ENCODE peak calls at places on chromosome 21, in eight cellular contexts. One of them, this sample, is unnamed.

GRCh38 chr21:27190601-27191000 is 223.7 kb upstream of the ADAMTS5 start:
- DNase-seq in right atrium auricular region: no peak
- DNase-seq in cardiac fibroblast: peak; percentile 30
- DNase-seq in adrenal gland: no peak
- DNase-seq in GM06990: no peak
- DNase-seq in sigmoid colon: no peak
- DNase-seq in choroid plexus epithelial cell: peak; percentile 26
- DNase-seq in tibial nerve: no peak
- DNase-seq in this sample: peak; percentile 55

GRCh38 chr21:26199471-26199870 is 28.9 kb upstream of the APP start:
- DNase-seq in sigmoid colon: no peak
- DNase-seq in choroid plexus epithelial cell: peak; percentile 49
- DNase-seq in cardiac fibroblast: peak; percentile 67
- DNase-seq in right atrium auricular region: no peak
- DNase-seq in GM06990: no peak
- DNase-seq in tibial nerve: no peak
- DNase-seq in adrenal gland: no peak
- DNase-seq in this sample: peak; percentile 23

GRCh38 chr21:37915516-37915915 is 741 bp downstream of the KCNJ6 start:
- DNase-seq in right atrium auricular region: no peak
- DNase-seq in cardiac fibroblast: no peak
- DNase-seq in tibial nerve: no peak
- DNase-seq in adrenal gland: no peak
- DNase-seq in GM06990: no peak
- DNase-seq in choroid plexus epithelial cell: no peak
- DNase-seq in sigmoid colon: no peak
- DNase-seq in this sample: no peak

GRCh38 chr21:32554832-32555436 is 30.4 kb downstream of the TCP10L start:
- DNase-seq in right atrium auricular region: no peak
- DNase-seq in choroid plexus epithelial cell: peak; percentile 33
- DNase-seq in adrenal gland: no peak
- DNase-seq in sigmoid colon: no peak
- DNase-seq in tibial nerve: no peak
- DNase-seq in GM06990: no peak
- DNase-seq in cardiac fibroblast: no peak
- DNase-seq in this sample: no peak

GRCh38 chr21:23986214-23986613 is 1621.1 kb downstream of the MRPL39 start:
- DNase-seq in choroid plexus epithelial cell: no peak
- DNase-seq in right atrium auricular region: no peak
- DNase-seq in adrenal gland: no peak
- DNase-seq in sigmoid colon: no peak
- DNase-seq in tibial nerve: no peak
- DNase-seq in GM06990: no peak
- DNase-seq in cardiac fibroblast: no peak
- DNase-seq in this sample: no peak

GRCh38 chr21:32772281-32773047 is 909 bp upstream of the PAXBP1 start:
- DNase-seq in adrenal gland: peak; percentile 70
- DNase-seq in cardiac fibroblast: peak; percentile 46
- DNase-seq in choroid plexus epithelial cell: peak; percentile 43
- DNase-seq in GM06990: peak; percentile 34
- DNase-seq in tibial nerve: no peak
- DNase-seq in right atrium auricular region: peak; percentile 63
- DNase-seq in sigmoid colon: no peak
- DNase-seq in this sample: peak; percentile 15

GRCh38 chr21:15121655-15122120 is 56.9 kb upstream of the NRIP1 start:
- DNase-seq in cardiac fibroblast: peak; percentile 58
- DNase-seq in GM06990: no peak
- DNase-seq in tibial nerve: no peak
- DNase-seq in adrenal gland: peak; percentile 88
- DNase-seq in right atrium auricular region: no peak
- DNase-seq in sigmoid colon: no peak
- DNase-seq in choroid plexus epithelial cell: peak; percentile 80
- DNase-seq in this sample: peak; percentile 71

GRCh38 chr21:29287383-29287782 is 11.3 kb upstream of the BACH1 start:
- DNase-seq in tibial nerve: no peak
- DNase-seq in right atrium auricular region: no peak
- DNase-seq in choroid plexus epithelial cell: peak; percentile 86
- DNase-seq in GM06990: no peak
- DNase-seq in adrenal gland: no peak
- DNase-seq in sigmoid colon: no peak
- DNase-seq in cardiac fibroblast: peak; percentile 63
- DNase-seq in this sample: peak; percentile 44

GRCh38 chr21:46551636-46552241 is 53.1 kb downstream of the S100B start:
- DNase-seq in tibial nerve: no peak
- DNase-seq in choroid plexus epithelial cell: no peak
- DNase-seq in GM06990: peak; percentile 29
- DNase-seq in adrenal gland: peak; percentile 57
- DNase-seq in sigmoid colon: peak; percentile 70
- DNase-seq in right atrium auricular region: peak; percentile 55
- DNase-seq in cardiac fibroblast: no peak
- DNase-seq in this sample: no peak

GRCh38 chr21:26011292-26011940 is 159.2 kb downstream of the APP start:
- DNase-seq in choroid plexus epithelial cell: no peak
- DNase-seq in GM06990: no peak
- DNase-seq in sigmoid colon: no peak
- DNase-seq in adrenal gland: no peak
- DNase-seq in tibial nerve: no peak
- DNase-seq in cardiac fibroblast: no peak
- DNase-seq in right atrium auricular region: no peak
- DNase-seq in this sample: no peak

GRCh38 chr21:32611471-32611997 is 643 bp downstream of the CFAP298 start:
- DNase-seq in right atrium auricular region: no peak
- DNase-seq in tibial nerve: no peak
- DNase-seq in adrenal gland: peak; percentile 53
- DNase-seq in GM06990: no peak
- DNase-seq in sigmoid colon: no peak
- DNase-seq in choroid plexus epithelial cell: peak; percentile 33
- DNase-seq in cardiac fibroblast: peak; percentile 38
- DNase-seq in this sample: peak; percentile 10

GRCh38 chr21:46397993-46398392 is 60.7 kb upstream of the DIP2A start:
- DNase-seq in GM06990: no peak
- DNase-seq in adrenal gland: no peak
- DNase-seq in tibial nerve: no peak
- DNase-seq in sigmoid colon: no peak
- DNase-seq in right atrium auricular region: no peak
- DNase-seq in cardiac fibroblast: no peak
- DNase-seq in choroid plexus epithelial cell: no peak
- DNase-seq in this sample: no peak

GRCh38 chr21:45248893-45249381 is 38.8 kb downstream of the POFUT2 start:
- DNase-seq in right atrium auricular region: peak; percentile 59
- DNase-seq in cardiac fibroblast: peak; percentile 36
- DNase-seq in adrenal gland: peak; percentile 75
- DNase-seq in GM06990: no peak
- DNase-seq in tibial nerve: no peak
- DNase-seq in sigmoid colon: peak; percentile 91
- DNase-seq in choroid plexus epithelial cell: peak; percentile 42
- DNase-seq in this sample: peak; percentile 29
- H3K4me3 ChIP-seq in right atrium auricular region: peak overlapping the region; percentile 35
- H3K4me3 ChIP-seq in cardiac fibroblast: peak overlapping the region; percentile 40
- H3K4me3 ChIP-seq in adrenal gland: no peak overlapping the region
- H3K4me3 ChIP-seq in GM06990: no peak overlapping the region
- H3K4me3 ChIP-seq in tibial nerve: no peak overlapping the region
- H3K4me3 ChIP-seq in sigmoid colon: no peak overlapping the region
- H3K4me3 ChIP-seq in choroid plexus epithelial cell: peak overlapping the region; percentile 61
- H3K4me3 ChIP-seq in this sample: peak overlapping the region; percentile 16

GRCh38 chr21:42367379-42368165 is 1.2 kb upstream of the TFF1 start:
- DNase-seq in GM06990: no peak
- DNase-seq in choroid plexus epithelial cell: no peak
- DNase-seq in tibial nerve: no peak
- DNase-seq in sigmoid colon: no peak
- DNase-seq in right atrium auricular region: no peak
- DNase-seq in adrenal gland: no peak
- DNase-seq in cardiac fibroblast: no peak
- DNase-seq in this sample: no peak
- TF ChIP-seq CTCF in GM06990: no peak
- TF ChIP-seq CTCF in choroid plexus epithelial cell: no peak
- TF ChIP-seq CTCF in tibial nerve: no peak
- TF ChIP-seq CTCF in sigmoid colon: no peak
- TF ChIP-seq CTCF in right atrium auricular region: no peak
- TF ChIP-seq CTCF in adrenal gland: no peak
- TF ChIP-seq CTCF in cardiac fibroblast: no peak
- TF ChIP-seq CTCF in this sample: no peak

DNA sequence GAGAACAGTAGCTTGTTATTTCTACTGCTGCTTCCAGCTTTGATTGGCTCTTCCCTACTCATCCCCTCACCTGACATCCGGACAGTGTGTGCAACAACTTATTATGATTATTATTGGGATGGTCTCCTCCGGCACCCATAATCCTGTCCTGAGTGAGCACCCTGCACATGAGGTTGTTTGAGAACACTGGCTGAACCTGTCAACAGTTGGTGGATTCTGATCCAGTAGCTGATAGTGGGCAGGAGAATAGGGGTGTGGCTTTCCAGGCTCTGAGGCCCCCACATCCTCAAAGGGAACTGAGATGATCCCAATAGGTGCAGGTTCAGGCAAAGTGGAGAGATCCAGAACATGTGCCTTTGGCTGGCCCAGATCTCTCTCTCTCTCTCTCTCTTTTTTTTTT is 60.5 kb downstream of the RUNX1 start:
- DNase-seq in sigmoid colon: no peak
- DNase-seq in adrenal gland: no peak
- DNase-seq in GM06990: no peak
- DNase-seq in tibial nerve: no peak
- DNase-seq in right atrium auricular region: no peak
- DNase-seq in cardiac fibroblast: no peak
- DNase-seq in choroid plexus epithelial cell: no peak
- DNase-seq in this sample: no peak
- H3K4me3 ChIP-seq in sigmoid colon: no peak overlapping the region
- H3K4me3 ChIP-seq in adrenal gland: no peak overlapping the region
- H3K4me3 ChIP-seq in GM06990: no peak overlapping the region
- H3K4me3 ChIP-seq in tibial nerve: no peak overlapping the region
- H3K4me3 ChIP-seq in right atrium auricular region: no peak overlapping the region
- H3K4me3 ChIP-seq in cardiac fibroblast: no peak overlapping the region
- H3K4me3 ChIP-seq in choroid plexus epithelial cell: no peak overlapping the region
- H3K4me3 ChIP-seq in this sample: no peak overlapping the region

DNA sequence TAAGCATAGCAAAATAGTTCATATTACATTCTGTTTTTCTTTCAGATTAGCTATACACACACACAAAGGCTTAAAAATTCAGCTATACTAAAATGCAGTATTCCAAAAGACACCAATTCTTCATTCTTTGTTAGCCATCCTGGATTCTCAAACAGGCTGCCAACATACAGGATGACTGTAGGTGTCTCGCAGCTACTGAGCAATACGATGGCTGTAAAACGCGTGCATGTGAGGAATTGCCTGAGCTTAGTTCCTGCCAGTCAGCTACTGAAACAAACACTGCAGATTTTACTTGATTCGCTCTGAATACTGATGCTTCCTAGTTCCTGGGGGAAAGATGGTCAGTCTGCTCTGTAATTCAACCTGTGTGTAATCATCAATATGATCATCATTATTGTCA is 24.7 kb upstream of the HMGN1 start:
- DNase-seq in choroid plexus epithelial cell: peak; percentile 80
- DNase-seq in GM06990: no peak
- DNase-seq in adrenal gland: peak; percentile 67
- DNase-seq in sigmoid colon: no peak
- DNase-seq in tibial nerve: no peak
- DNase-seq in right atrium auricular region: no peak
- DNase-seq in cardiac fibroblast: peak; percentile 56
- DNase-seq in this sample: peak; percentile 49
- TF ChIP-seq CTCF in choroid plexus epithelial cell: peak; percentile 72
- TF ChIP-seq CTCF in GM06990: peak; percentile 36
- TF ChIP-seq CTCF in adrenal gland: peak; percentile 42
- TF ChIP-seq CTCF in sigmoid colon: no peak
- TF ChIP-seq CTCF in tibial nerve: peak; percentile 13
- TF ChIP-seq CTCF in right atrium auricular region: peak; percentile 35
- TF ChIP-seq CTCF in cardiac fibroblast: peak; percentile 37
- TF ChIP-seq CTCF in this sample: peak; percentile 40

GRCh38 chr21:44800103-44800502 is 1.5 kb downstream of the UBE2G2 start:
- DNase-seq in GM06990: no peak
- DNase-seq in tibial nerve: no peak
- DNase-seq in choroid plexus epithelial cell: peak; percentile 73
- DNase-seq in cardiac fibroblast: peak; percentile 72
- DNase-seq in sigmoid colon: no peak
- DNase-seq in right atrium auricular region: no peak
- DNase-seq in adrenal gland: no peak
- DNase-seq in this sample: peak; percentile 69
- H3K4me3 ChIP-seq in GM06990: peak overlapping the region; percentile 95
- H3K4me3 ChIP-seq in tibial nerve: no peak overlapping the region
- H3K4me3 ChIP-seq in choroid plexus epithelial cell: no peak overlapping the region
- H3K4me3 ChIP-seq in cardiac fibroblast: peak overlapping the region; percentile 90
- H3K4me3 ChIP-seq in sigmoid colon: no peak overlapping the region
- H3K4me3 ChIP-seq in right atrium auricular region: peak overlapping the region; percentile 85
- H3K4me3 ChIP-seq in adrenal gland: no peak overlapping the region
- H3K4me3 ChIP-seq in this sample: peak overlapping the region; percentile 75

GRCh38 chr21:41705546-41706262 is 61.1 kb downstream of the RIPK4 start:
- DNase-seq in adrenal gland: no peak
- DNase-seq in GM06990: no peak
- DNase-seq in cardiac fibroblast: no peak
- DNase-seq in sigmoid colon: no peak
- DNase-seq in tibial nerve: no peak
- DNase-seq in right atrium auricular region: no peak
- DNase-seq in choroid plexus epithelial cell: no peak
- DNase-seq in this sample: no peak

GRCh38 chr21:41706263-41706639 is 60.6 kb downstream of the RIPK4 start:
- DNase-seq in adrenal gland: no peak
- DNase-seq in sigmoid colon: no peak
- DNase-seq in choroid plexus epithelial cell: no peak
- DNase-seq in GM06990: no peak
- DNase-seq in right atrium auricular region: no peak
- DNase-seq in cardiac fibroblast: no peak
- DNase-seq in tibial nerve: no peak
- DNase-seq in this sample: no peak

GRCh38 chr21:41707231-41707988 is 59.4 kb downstream of the RIPK4 start:
- DNase-seq in GM06990: no peak
- DNase-seq in choroid plexus epithelial cell: no peak
- DNase-seq in right atrium auricular region: no peak
- DNase-seq in tibial nerve: no peak
- DNase-seq in adrenal gland: no peak
- DNase-seq in sigmoid colon: no peak
- DNase-seq in cardiac fibroblast: no peak
- DNase-seq in this sample: no peak

GRCh38 chr21:41709166-41709565 is 57.7 kb downstream of the RIPK4 start:
- DNase-seq in right atrium auricular region: no peak
- DNase-seq in tibial nerve: no peak
- DNase-seq in choroid plexus epithelial cell: no peak
- DNase-seq in GM06990: no peak
- DNase-seq in cardiac fibroblast: no peak
- DNase-seq in sigmoid colon: no peak
- DNase-seq in adrenal gland: no peak
- DNase-seq in this sample: no peak

GRCh38 chr21:41706678-41707077 is 60.2 kb downstream of the RIPK4 start:
- DNase-seq in cardiac fibroblast: no peak
- DNase-seq in GM06990: no peak
- DNase-seq in right atrium auricular region: no peak
- DNase-seq in adrenal gland: no peak
- DNase-seq in tibial nerve: no peak
- DNase-seq in sigmoid colon: no peak
- DNase-seq in choroid plexus epithelial cell: peak; percentile 41
- DNase-seq in this sample: peak; percentile 19
- TF ChIP-seq CTCF in cardiac fibroblast: no peak
- TF ChIP-seq CTCF in GM06990: no peak
- TF ChIP-seq CTCF in right atrium auricular region: no peak
- TF ChIP-seq CTCF in adrenal gland: no peak
- TF ChIP-seq CTCF in tibial nerve: no peak
- TF ChIP-seq CTCF in sigmoid colon: no peak
- TF ChIP-seq CTCF in choroid plexus epithelial cell: no peak
- TF ChIP-seq CTCF in this sample: no peak